ENCODE peak calls at places on chromosomes 11 and 22, in eight cellular contexts. V, G, L, Q, J, U, X and I are unnamed samples.

GRCh38 chr11:78914503-78914902 is 339.8 kb upstream of the NARS2 start:
- DNase-seq in G (no peak), L (no peak), V (no peak), U (no peak), X (no peak), J (no peak), Q (no peak), I (no peak)

GRCh38 chr22:47174671-47175111 is 412.2 kb downstream of the TBC1D22A start:
- DNase-seq in X (no peak), L (peak; percentile 58), V (no peak), G (no peak), U (no peak), Q (no peak), J (no peak), I (no peak)

GRCh38 chr11:64226507-64227051 is 505 bp downstream of the NUDT22 start:
- DNase-seq in J (peak; percentile 49), X (peak; percentile 60), L (peak; percentile 80), G (no peak), U (peak; percentile 80), Q (peak; percentile 60), V (peak; percentile 79), I (no peak)

GRCh38 chr11:116986521-116987105 is 111.6 kb downstream of the SIK3 start:
- DNase-seq in G (no peak), V (no peak), J (peak; percentile 75), Q (no peak), L (no peak), X (no peak), U (no peak), I (no peak)

GRCh38 chr11:65541093-65542010 is 16.5 kb downstream of the SCYL1 start:
- DNase-seq in L (peak; percentile 73), X (no peak), J (no peak), U (no peak), Q (no peak), G (no peak), V (no peak), I (no peak)

GRCh38 chr11:27754035-27755017 is 54.1 kb upstream of the BDNF start:
- DNase-seq in J (no peak), U (no peak), Q (no peak), V (no peak), G (no peak), X (no peak), L (no peak), I (no peak)

GRCh38 chr11:34351051-34351450 is 6.8 kb downstream of the ABTB2 start:
- DNase-seq in V (no peak), X (no peak), Q (no peak), U (no peak), J (no peak), G (no peak), L (no peak), I (no peak)

GRCh38 chr22:46006379-46007002 is 29.5 kb upstream of the WNT7B start:
- DNase-seq in U (peak; percentile 95), J (peak; percentile 70), Q (peak; percentile 95), L (peak; percentile 98), X (peak; percentile 96), G (peak; percentile 93), V (peak; percentile 92), I (peak; percentile 85)

GRCh38 chr11:64461081-64461480 is 102.1 kb downstream of the RPS6KA4 start:
- DNase-seq in G (no peak), L (peak; percentile 32), Q (no peak), U (no peak), X (no peak), V (no peak), J (no peak), I (no peak)

GRCh38 chr22:20807315-20807752 is 33.4 kb downstream of the SERPIND1 start:
- DNase-seq in V (no peak), G (no peak), J (no peak), Q (no peak), L (no peak), X (no peak), U (no peak), I (no peak)

GRCh38 chr11:73830261-73830660 is 42.6 kb downstream of the MRPL48 start:
- DNase-seq in L (no peak), U (no peak), V (no peak), J (no peak), Q (no peak), X (no peak), G (no peak), I (no peak)

GRCh38 chr11:73838443-73839122 is 38.1 kb downstream of the COA4 start:
- DNase-seq in V (no peak), J (no peak), U (no peak), Q (no peak), L (no peak), G (peak; percentile 38), X (no peak), I (no peak)

GRCh38 chr11:73833067-73833466 is 43.6 kb downstream of the COA4 start:
- DNase-seq in Q (no peak), V (no peak), L (no peak), X (no peak), G (no peak), U (no peak), J (no peak), I (no peak)
- TF ChIP-seq CTCF in Q (no peak), V (no peak), L (no peak), X (no peak), G (no peak), U (no peak), J (no peak), I (no peak)

DNA sequence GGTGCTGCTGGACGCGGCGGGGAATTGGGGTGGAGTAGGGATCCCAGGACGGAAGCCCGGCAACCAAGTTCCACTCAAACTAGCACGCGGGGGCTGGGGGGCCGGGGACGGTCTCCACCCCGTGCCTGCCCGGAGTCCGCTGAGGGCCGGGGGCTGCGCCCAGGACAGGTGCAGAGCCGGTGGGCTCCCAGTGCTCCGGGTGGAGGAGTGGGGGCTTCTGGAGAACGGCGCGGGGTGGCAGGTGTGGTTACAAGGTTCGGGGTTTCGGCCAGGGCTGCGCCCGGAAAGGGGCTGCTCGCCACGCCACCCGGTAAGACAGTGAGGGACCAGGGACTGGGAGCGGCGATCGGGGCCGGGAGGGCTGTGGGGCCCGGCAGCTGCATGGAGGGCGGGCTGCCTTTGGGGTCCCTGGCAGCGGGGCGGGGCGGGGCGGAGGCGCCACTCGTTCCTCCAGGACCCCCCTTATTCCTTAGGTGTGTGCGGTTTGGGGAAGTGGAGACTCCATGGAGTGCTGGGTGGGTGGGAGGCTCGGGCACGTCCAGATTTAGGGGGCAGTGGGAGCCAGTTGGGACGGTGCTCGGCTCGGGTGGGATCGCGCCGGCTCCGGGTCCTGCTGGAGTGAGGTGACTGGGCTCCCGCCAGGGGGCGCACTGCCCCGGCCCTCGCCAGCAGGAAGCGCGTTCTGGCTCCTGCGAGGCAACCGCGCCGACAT is 767 bp downstream of the TSPAN18 start:
- DNase-seq in Q (peak; percentile 87), L (peak; percentile 93), J (peak; percentile 72), X (peak; percentile 87), V (peak; percentile 75), G (peak; percentile 94), U (peak; percentile 83), I (peak; percentile 56)
- H3K27me3 ChIP-seq in Q (no peaks in the 10 kb centered on the region), L (no peaks in the 10 kb centered on the region), J (peaks cover 35% of the 10 kb centered on the region), X (no peaks in the 10 kb centered on the region), V (peaks cover 4% of the 10 kb centered on the region), G (peaks cover 11% of the 10 kb centered on the region), U (peaks cover 33% of the 10 kb centered on the region), I (no peaks in the 10 kb centered on the region)

GRCh38 chr11:12050470-12050891 is 42.1 kb upstream of the DKK3 start:
- DNase-seq in L (no peak), U (no peak), V (no peak), Q (no peak), X (no peak), G (no peak), J (no peak), I (peak; percentile 76)

GRCh38 chr11:12056112-12056511 is 47.7 kb upstream of the DKK3 start:
- DNase-seq in Q (no peak), L (no peak), J (no peak), V (no peak), U (no peak), X (no peak), G (no peak), I (no peak)

GRCh38 chr11:12050911-12051667 is 42.7 kb upstream of the DKK3 start:
- DNase-seq in L (no peak), J (no peak), V (no peak), Q (no peak), X (no peak), U (no peak), G (no peak), I (no peak)

GRCh38 chr11:12052676-12053605 is 44.5 kb upstream of the DKK3 start:
- DNase-seq in G (no peak), V (peak; percentile 16), J (no peak), L (peak; percentile 62), U (no peak), X (no peak), Q (no peak), I (no peak)

DNA sequence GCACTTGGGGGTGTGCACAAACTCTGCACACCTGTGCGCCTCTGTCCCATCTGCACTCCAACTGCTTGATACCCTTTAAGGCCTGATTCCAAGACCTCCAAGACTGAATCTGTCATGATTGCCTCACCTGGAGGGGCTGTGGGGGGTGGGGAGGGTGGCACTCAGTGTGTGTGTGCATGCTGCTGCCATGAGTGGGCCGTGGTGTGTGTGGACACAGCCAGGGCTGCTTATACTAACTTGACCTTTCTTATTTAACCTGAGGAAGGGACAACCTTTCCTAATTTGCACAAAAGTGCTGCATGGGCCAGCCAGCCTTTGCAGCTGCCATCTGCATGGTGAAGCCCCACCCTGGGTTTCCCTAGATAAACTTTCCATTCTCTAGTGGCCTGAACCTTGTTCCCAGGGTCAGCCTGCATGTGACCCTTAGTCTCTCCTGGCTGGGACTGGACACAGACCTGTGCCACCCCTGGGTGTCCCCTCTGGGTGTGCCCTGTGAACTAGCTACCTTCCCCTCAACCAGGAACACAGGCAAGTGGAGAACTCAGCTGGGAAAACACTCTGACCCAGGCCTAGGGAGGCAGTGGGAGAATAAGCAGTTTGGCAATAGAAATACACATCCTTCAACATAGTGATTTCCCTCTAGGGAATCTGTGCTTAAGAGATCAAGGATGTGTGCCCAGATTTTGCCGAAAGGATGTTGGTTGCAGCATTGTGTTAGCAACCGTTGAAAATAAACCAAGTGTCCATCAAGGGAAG is 45.4 kb upstream of the DKK3 start:
- DNase-seq in G (no peak), J (no peak), V (no peak), Q (no peak), L (peak; percentile 50), X (no peak), U (no peak), I (no peak)
- TF ChIP-seq CTCF in G (no peak), J (no peak), V (no peak), Q (no peak), L (no peak), X (no peak), U (no peak), I (no peak)

GRCh38 chr11:1543606-1544263 is 28.3 kb downstream of the DUSP8 start:
- DNase-seq in Q (no peak), L (no peak), G (no peak), U (no peak), V (no peak), X (no peak), J (no peak), I (no peak)

GRCh38 chr11:1544536-1544935 is 27.5 kb downstream of the DUSP8 start:
- DNase-seq in Q (no peak), V (no peak), L (no peak), X (no peak), J (no peak), U (no peak), G (no peak), I (no peak)

GRCh38 chr11:1541474-1542204 is 30.4 kb downstream of the DUSP8 start:
- DNase-seq in X (no peak), V (no peak), U (no peak), Q (no peak), L (no peak), J (no peak), G (peak; percentile 34), I (no peak)

GRCh38 chr11:1540074-1540473 is 32.0 kb downstream of the DUSP8 start:
- DNase-seq in Q (no peak), L (no peak), J (no peak), U (no peak), X (no peak), V (no peak), G (no peak), I (no peak)

GRCh38 chr11:1542267-1542666 is 29.8 kb downstream of the DUSP8 start:
- DNase-seq in V (peak; percentile 60), L (no peak), Q (no peak), X (no peak), J (no peak), U (no peak), G (no peak), I (no peak)
- H3K27me3 ChIP-seq in V (peaks cover 7% of the 10 kb centered on the region), L (peaks cover 16% of the 10 kb centered on the region), Q (peaks cover 36% of the 10 kb centered on the region), X (no peaks in the 10 kb centered on the region), J (peaks cover 88% of the 10 kb centered on the region), U (peaks cover 21% of the 10 kb centered on the region), G (peaks cover 75% of the 10 kb centered on the region), I (peaks cover 13% of the 10 kb centered on the region)